ENCODE peak calls at places on chromosomes 4 and X, in four cellular contexts. One of them, this sample, is unnamed.
A peak's percentile ranks its signal among the peaks of the same experiment; 100 is the strongest.

GRCh38 chr4:92304636-92305035 is 870 bp downstream of the GRID2 start:
- DNase-seq in GM06990: no peak
- DNase-seq in body of pancreas: no peak
- DNase-seq in tibial nerve: no peak
- DNase-seq in this sample: no peak

GRCh38 chrX:151753313-151754041 is 18.9 kb downstream of the CNGA2 start:
- DNase-seq in GM06990: peak; percentile 18
- DNase-seq in body of pancreas: peak; percentile 49
- DNase-seq in tibial nerve: peak; percentile 20
- DNase-seq in this sample: no peak

GRCh38 chr4:176469546-176469945 is 149.8 kb downstream of the SPCS3 start:
- DNase-seq in GM06990: no peak
- DNase-seq in body of pancreas: no peak
- DNase-seq in tibial nerve: no peak
- DNase-seq in this sample: no peak

GRCh38 chr4:105361021-105361420 is 112.8 kb downstream of the PPA2 start:
- DNase-seq in GM06990: no peak
- DNase-seq in body of pancreas: no peak
- DNase-seq in tibial nerve: no peak
- DNase-seq in this sample: no peak

GRCh38 chr4:22202351-22203343 is 254.1 kb upstream of the KCNIP4 start:
- DNase-seq in GM06990: no peak
- DNase-seq in body of pancreas: no peak
- DNase-seq in tibial nerve: no peak
- DNase-seq in this sample: no peak

GRCh38 chr4:53012738-53013137 is 150.6 kb downstream of the RASL11B start:
- DNase-seq in GM06990: no peak
- DNase-seq in body of pancreas: no peak
- DNase-seq in tibial nerve: no peak
- DNase-seq in this sample: no peak

GRCh38 chr4:2284934-2285664 is 23.2 kb upstream of the MXD4 start:
- DNase-seq in GM06990: no peak
- DNase-seq in body of pancreas: no peak
- DNase-seq in tibial nerve: no peak
- DNase-seq in this sample: peak; percentile 32

GRCh38 chr4:138953962-138954371 is 61.6 kb upstream of the NOCT start:
- DNase-seq in GM06990: no peak
- DNase-seq in body of pancreas: peak; percentile 25
- DNase-seq in tibial nerve: no peak
- DNase-seq in this sample: peak; percentile 47

GRCh38 chr4:4857809-4858508 is 1.5 kb upstream of the MSX1 start:
- DNase-seq in GM06990: no peak
- DNase-seq in body of pancreas: no peak
- DNase-seq in tibial nerve: no peak
- DNase-seq in this sample: no peak

GRCh38 chr4:184056877-184057276 is 151.8 kb downstream of the STOX2 start:
- DNase-seq in GM06990: no peak
- DNase-seq in body of pancreas: no peak
- DNase-seq in tibial nerve: no peak
- DNase-seq in this sample: no peak

GRCh38 chr4:8850074-8850829 is 21.4 kb downstream of the HMX1 start:
- DNase-seq in GM06990: no peak
- DNase-seq in body of pancreas: no peak
- DNase-seq in tibial nerve: no peak
- DNase-seq in this sample: no peak

GRCh38 chr4:51853027-51853682 is 10.2 kb downstream of the DCUN1D4 start:
- DNase-seq in GM06990: no peak
- DNase-seq in body of pancreas: no peak
- DNase-seq in tibial nerve: no peak
- DNase-seq in this sample: no peak

GRCh38 chr4:182775075-182775474 is 142.1 kb downstream of the DCTD start:
- DNase-seq in GM06990: no peak
- DNase-seq in body of pancreas: no peak
- DNase-seq in tibial nerve: no peak
- DNase-seq in this sample: no peak

GRCh38 chr4:86032476-86033022 is 327.3 kb downstream of the MAPK10 start:
- DNase-seq in GM06990: no peak
- DNase-seq in body of pancreas: peak; percentile 19
- DNase-seq in tibial nerve: no peak
- DNase-seq in this sample: no peak

GRCh38 chrX:84064814-84065213 is 123.2 kb downstream of the RPS6KA6 start:
- DNase-seq in GM06990: no peak
- DNase-seq in body of pancreas: no peak
- DNase-seq in tibial nerve: no peak
- DNase-seq in this sample: no peak

GRCh38 chr4:88706574-88706973 is 8.9 kb upstream of the NAP1L5 start:
- DNase-seq in GM06990: no peak
- DNase-seq in body of pancreas: peak; percentile 64
- DNase-seq in tibial nerve: no peak
- DNase-seq in this sample: no peak

GRCh38 chrX:46704767-46705386 is 54.0 kb downstream of the SLC9A7 start:
- DNase-seq in GM06990: peak; percentile 61
- DNase-seq in body of pancreas: no peak
- DNase-seq in tibial nerve: no peak
- DNase-seq in this sample: no peak

GRCh38 chrX:107773906-107774435 is 1.6 kb downstream of the TSC22D3 start:
- DNase-seq in GM06990: no peak
- DNase-seq in body of pancreas: peak; percentile 21
- DNase-seq in tibial nerve: no peak
- DNase-seq in this sample: no peak

GRCh38 chr4:173835863-173836262 is 305.8 kb upstream of the HAND2 start:
- DNase-seq in GM06990: no peak
- DNase-seq in body of pancreas: no peak
- DNase-seq in tibial nerve: no peak
- DNase-seq in this sample: no peak

GRCh38 chrX:36909584-36909983 is 98.6 kb upstream of the FAM47C start:
- DNase-seq in GM06990: no peak
- DNase-seq in body of pancreas: no peak
- DNase-seq in tibial nerve: no peak
- DNase-seq in this sample: no peak

GRCh38 chr4:164136181-164136616 is 617.7 kb upstream of the SMIM31 start:
- DNase-seq in GM06990: no peak
- DNase-seq in body of pancreas: no peak
- DNase-seq in tibial nerve: no peak
- DNase-seq in this sample: peak; percentile 14

GRCh38 chr4:79632114-79632513 is 224.1 kb upstream of the GK2 start:
- DNase-seq in GM06990: no peak
- DNase-seq in body of pancreas: no peak
- DNase-seq in tibial nerve: no peak
- DNase-seq in this sample: no peak

GRCh38 chrX:110403839-110404238 is 45.2 kb downstream of the RTL9 start:
- DNase-seq in GM06990: no peak
- DNase-seq in body of pancreas: no peak
- DNase-seq in tibial nerve: no peak
- DNase-seq in this sample: no peak

GRCh38 chrX:10242036-10242435 is 85.3 kb downstream of the CLCN4 start:
- DNase-seq in GM06990: no peak
- DNase-seq in body of pancreas: no peak
- DNase-seq in tibial nerve: no peak
- DNase-seq in this sample: no peak

GRCh38 chrX:15497865-15498264 is 2.7 kb upstream of the BMX start:
- DNase-seq in GM06990: no peak
- DNase-seq in body of pancreas: peak; percentile 38
- DNase-seq in tibial nerve: no peak
- DNase-seq in this sample: no peak

GRCh38 chrX:46140272-46140671 is 404.9 kb downstream of the ZNF674 start:
- DNase-seq in GM06990: no peak
- DNase-seq in body of pancreas: no peak
- DNase-seq in tibial nerve: no peak
- DNase-seq in this sample: no peak

GRCh38 chrX:101357166-101357795 is 8.7 kb upstream of the TIMM8A start:
- DNase-seq in GM06990: no peak
- DNase-seq in body of pancreas: peak; percentile 29
- DNase-seq in tibial nerve: no peak
- DNase-seq in this sample: no peak

GRCh38 chrX:68199062-68199848 is 234.0 kb downstream of the OPHN1 start:
- DNase-seq in GM06990: no peak
- DNase-seq in body of pancreas: no peak
- DNase-seq in tibial nerve: no peak
- DNase-seq in this sample: no peak

GRCh38 chrX:119325456-119325855 is 73.7 kb upstream of the SLC25A43 start:
- DNase-seq in GM06990: no peak
- DNase-seq in body of pancreas: no peak
- DNase-seq in tibial nerve: no peak
- DNase-seq in this sample: no peak

GRCh38 chr4:185909959-185910358 is 98.0 kb upstream of the SORBS2 start:
- DNase-seq in GM06990: no peak
- DNase-seq in body of pancreas: no peak
- DNase-seq in tibial nerve: no peak
- DNase-seq in this sample: no peak

GRCh38 chr4:5998333-5998936 is 19.8 kb downstream of the C4orf50 start:
- DNase-seq in GM06990: no peak
- DNase-seq in body of pancreas: peak; percentile 65
- DNase-seq in tibial nerve: no peak
- DNase-seq in this sample: no peak

GRCh38 chr4:28373601-28374000 is 1513.0 kb downstream of the STIM2 start:
- DNase-seq in GM06990: no peak
- DNase-seq in body of pancreas: no peak
- DNase-seq in tibial nerve: no peak
- DNase-seq in this sample: no peak

GRCh38 chr4:76665139-76665538 is 230.1 kb downstream of the SHROOM3 start:
- DNase-seq in GM06990: no peak
- DNase-seq in body of pancreas: peak; percentile 84
- DNase-seq in tibial nerve: no peak
- DNase-seq in this sample: no peak

GRCh38 chr4:152169666-152170065 is 366.2 kb downstream of the FBXW7 start:
- DNase-seq in GM06990: no peak
- DNase-seq in body of pancreas: no peak
- DNase-seq in tibial nerve: no peak
- DNase-seq in this sample: no peak

GRCh38 chr4:4607336-4608213 is 65.7 kb upstream of the STX18 start:
- DNase-seq in GM06990: no peak
- DNase-seq in body of pancreas: no peak
- DNase-seq in tibial nerve: no peak
- DNase-seq in this sample: no peak

GRCh38 chrX:53324085-53324484 is 42.7 kb upstream of the IQSEC2 start:
- DNase-seq in GM06990: no peak
- DNase-seq in body of pancreas: no peak
- DNase-seq in tibial nerve: no peak
- DNase-seq in this sample: no peak

GRCh38 chr4:186688150-186688943 is 35.3 kb downstream of the FAT1 start:
- DNase-seq in GM06990: no peak
- DNase-seq in body of pancreas: no peak
- DNase-seq in tibial nerve: no peak
- DNase-seq in this sample: no peak

GRCh38 chr4:13527983-13528822 is 16.1 kb downstream of the NKX3-2 start:
- DNase-seq in GM06990: peak; percentile 70
- DNase-seq in body of pancreas: no peak
- DNase-seq in tibial nerve: no peak
- DNase-seq in this sample: no peak

GRCh38 chr4:13527192-13527982 is 16.9 kb downstream of the NKX3-2 start:
- DNase-seq in GM06990: no peak
- DNase-seq in body of pancreas: no peak
- DNase-seq in tibial nerve: no peak
- DNase-seq in this sample: no peak

GRCh38 chr4:13528823-13529129 is 15.5 kb downstream of the NKX3-2 start:
- DNase-seq in GM06990: no peak
- DNase-seq in body of pancreas: no peak
- DNase-seq in tibial nerve: no peak
- DNase-seq in this sample: no peak

GRCh38 chr4:13530823-13531608 is 13.3 kb downstream of the NKX3-2 start:
- DNase-seq in GM06990: no peak
- DNase-seq in body of pancreas: no peak
- DNase-seq in tibial nerve: no peak
- DNase-seq in this sample: no peak

GRCh38 chr4:13529130-13529919 is 15.0 kb downstream of the NKX3-2 start:
- DNase-seq in GM06990: no peak
- DNase-seq in body of pancreas: no peak
- DNase-seq in tibial nerve: no peak
- DNase-seq in this sample: no peak
- H3K4me3 ChIP-seq in GM06990: no peak overlapping the region
- H3K4me3 ChIP-seq in body of pancreas: no peak overlapping the region
- H3K4me3 ChIP-seq in tibial nerve: no peak overlapping the region
- H3K4me3 ChIP-seq in this sample: no peak overlapping the region

DNA sequence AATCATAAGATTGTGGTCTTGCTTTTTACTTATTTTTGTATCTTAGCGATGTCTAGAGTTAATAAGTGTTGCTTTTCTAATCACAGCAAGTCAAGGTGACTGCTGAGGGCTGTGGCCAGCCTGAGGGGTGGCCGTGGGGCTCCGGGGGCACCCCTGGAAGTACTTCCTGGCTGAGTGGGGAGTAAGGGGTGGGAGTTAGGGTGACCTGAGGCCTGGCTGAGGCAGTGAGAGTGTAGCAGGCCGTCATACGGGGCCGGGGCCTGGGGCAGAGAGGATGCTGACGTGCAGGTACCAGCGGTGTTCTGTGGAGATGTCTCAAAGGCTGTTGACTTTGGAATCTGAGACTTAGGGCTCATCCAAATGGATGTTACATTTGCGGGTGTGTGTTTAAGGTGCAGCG is 29.3 kb downstream of the PIGG start:
- DNase-seq in GM06990: no peak
- DNase-seq in body of pancreas: no peak
- DNase-seq in tibial nerve: no peak
- DNase-seq in this sample: no peak
- H3K36me3 ChIP-seq in GM06990: peaks cover 39% of the 10 kb centered on the region
- H3K36me3 ChIP-seq in body of pancreas: peaks cover 5% of the 10 kb centered on the region
- H3K36me3 ChIP-seq in tibial nerve: no peaks in the 10 kb centered on the region
- H3K36me3 ChIP-seq in this sample: no peaks in the 10 kb centered on the region

GRCh38 chrX:133412665-133413064 is 2.6 kb downstream of the GPC4 start:
- DNase-seq in GM06990: no peak
- DNase-seq in body of pancreas: no peak
- DNase-seq in tibial nerve: no peak
- DNase-seq in this sample: no peak

GRCh38 chrX:133414399-133415275 is 652 bp downstream of the GPC4 start:
- DNase-seq in GM06990: peak; percentile 17
- DNase-seq in body of pancreas: peak; percentile 4
- DNase-seq in tibial nerve: no peak
- DNase-seq in this sample: no peak

GRCh38 chrX:133417364-133417763 is 2.1 kb upstream of the GPC4 start:
- DNase-seq in GM06990: no peak
- DNase-seq in body of pancreas: no peak
- DNase-seq in tibial nerve: no peak
- DNase-seq in this sample: no peak

GRCh38 chrX:133413218-133413925 is 1.9 kb downstream of the GPC4 start:
- DNase-seq in GM06990: no peak
- DNase-seq in body of pancreas: no peak
- DNase-seq in tibial nerve: no peak
- DNase-seq in this sample: no peak

GRCh38 chrX:133415276-133416105 is at the start of gene GPC4:
- DNase-seq in GM06990: peak; percentile 6
- DNase-seq in body of pancreas: peak; percentile 83
- DNase-seq in tibial nerve: peak; percentile 22
- DNase-seq in this sample: no peak
- H3K4me3 ChIP-seq in GM06990: no peak within 1 kb of the TSS
- H3K4me3 ChIP-seq in body of pancreas: peak within 1 kb of the TSS; percentile 31
- H3K4me3 ChIP-seq in tibial nerve: peak within 1 kb of the TSS; percentile 76
- H3K4me3 ChIP-seq in this sample: peak within 1 kb of the TSS; percentile 63

GRCh38 chr4:55444822-55445221 is 49.1 kb downstream of the TMEM165 start:
- DNase-seq in GM06990: no peak
- DNase-seq in body of pancreas: peak; percentile 40
- DNase-seq in tibial nerve: no peak
- DNase-seq in this sample: no peak
- H3K36me3 ChIP-seq in GM06990: peaks cover 3% of the 10 kb centered on the region
- H3K36me3 ChIP-seq in body of pancreas: no peaks in the 10 kb centered on the region
- H3K36me3 ChIP-seq in tibial nerve: no peaks in the 10 kb centered on the region
- H3K36me3 ChIP-seq in this sample: no peaks in the 10 kb centered on the region